ENCODE peak calls at places on chromosomes 7 and 10, in six cellular contexts. V, A, C, W, N and I are unnamed samples.

GRCh38 chr7:116588225-116588624 is 63.4 kb downstream of the CAV1 start:
- DNase-seq in V (no peak), A (no peak), C (no peak), W (no peak), N (no peak), I (no peak)

GRCh38 chr7:159116581-159117339 is 27.9 kb downstream of the VIPR2 start:
- DNase-seq in V (no peak), A (no peak), C (no peak), W (no peak), N (no peak), I (no peak)

GRCh38 chr10:77698267-77698932 is 60.8 kb upstream of the KCNMA1 start:
- DNase-seq in V (no peak), A (no peak), C (no peak), W (no peak), N (no peak), I (no peak)

GRCh38 chr10:47323636-47324299 is 1.5 kb downstream of the GDF2 start:
- DNase-seq in V (no peak), A (no peak), C (no peak), W (no peak), N (no peak), I (no peak)

GRCh38 chr10:67837519-67838314 is at the start of gene DNAJC12:
- DNase-seq in V (peak), A (peak), C (no peak), W (peak), N (no peak), I (no peak)

GRCh38 chr7:2601907-2602735 is 29.7 kb upstream of the TTYH3 start:
- DNase-seq in V (no peak), A (no peak), C (no peak), W (no peak), N (no peak), I (no peak)

GRCh38 chr10:79488303-79488702 is 24.0 kb upstream of the EIF5AL1 start:
- DNase-seq in V (peak), A (no peak), C (no peak), W (no peak), N (no peak), I (peak)

GRCh38 chr10:6336013-6336412 is 133.3 kb downstream of the PFKFB3 start:
- DNase-seq in V (no peak), A (no peak), C (no peak), W (no peak), N (no peak), I (no peak)

GRCh38 chr10:59098811-59099452 is 77.5 kb upstream of the PHYHIPL start:
- DNase-seq in V (no peak), A (no peak), C (no peak), W (no peak), N (no peak), I (no peak)

GRCh38 chr10:23172846-23173548 is 19.1 kb upstream of the PTF1A start:
- DNase-seq in V (no peak), A (no peak), C (no peak), W (no peak), N (no peak), I (no peak)

GRCh38 chr7:102404005-102404861 is 8.1 kb downstream of the PRKRIP1 start:
- DNase-seq in V (peak), A (peak), C (no peak), W (peak), N (no peak), I (peak)

GRCh38 chr7:43630466-43630865 is 47.6 kb downstream of the STK17A start:
- DNase-seq in V (no peak), A (no peak), C (no peak), W (no peak), N (no peak), I (no peak)

GRCh38 chr10:21020545-21020944 is 123.4 kb upstream of the NEBL start:
- DNase-seq in V (peak), A (peak), C (peak), W (peak), N (peak), I (peak)

GRCh38 chr10:119409906-119410305 is 132.6 kb downstream of the RGS10 start:
- DNase-seq in V (no peak), A (peak), C (no peak), W (no peak), N (no peak), I (no peak)

GRCh38 chr7:742791-743190 is 15.7 kb upstream of the PRKAR1B start:
- DNase-seq in V (no peak), A (no peak), C (no peak), W (peak), N (no peak), I (no peak)

GRCh38 chr7:47093254-47093798 is 488.6 kb downstream of the TNS3 start:
- DNase-seq in V (no peak), A (no peak), C (no peak), W (no peak), N (no peak), I (no peak)

GRCh38 chr10:98664329-98665042 is 217.8 kb upstream of the HPS1 start:
- DNase-seq in V (peak), A (peak), C (peak), W (peak), N (no peak), I (peak)

GRCh38 chr7:11212080-11212711 is 238.5 kb downstream of the PHF14 start:
- DNase-seq in V (peak), A (peak), C (peak), W (peak), N (no peak), I (peak)

GRCh38 chr7:84450802-84451201 is 256.2 kb upstream of the SEMA3A start:
- DNase-seq in V (no peak), A (no peak), C (no peak), W (no peak), N (no peak), I (no peak)

GRCh38 chr10:76866841-76867586 is 770.6 kb downstream of the KCNMA1 start:
- DNase-seq in V (no peak), A (no peak), C (no peak), W (no peak), N (no peak), I (no peak)

GRCh38 chr7:121494531-121494930 is 98.4 kb upstream of the FAM3C start:
- DNase-seq in V (no peak), A (no peak), C (no peak), W (no peak), N (no peak), I (no peak)

GRCh38 chr7:18877874-18878273 is 239.6 kb downstream of the TWIST1 start:
- DNase-seq in V (no peak), A (no peak), C (no peak), W (no peak), N (no peak), I (no peak)

GRCh38 chr7:18874875-18875274 is 242.6 kb downstream of the TWIST1 start:
- DNase-seq in V (no peak), A (no peak), C (no peak), W (no peak), N (no peak), I (no peak)

GRCh38 chr7:18872344-18872743 is 245.1 kb downstream of the TWIST1 start:
- DNase-seq in V (no peak), A (no peak), C (no peak), W (no peak), N (no peak), I (no peak)

GRCh38 chr7:18873674-18874341 is 243.6 kb downstream of the TWIST1 start:
- DNase-seq in V (no peak), A (no peak), C (no peak), W (no peak), N (peak), I (peak)
- TF ChIP-seq ZNF274 in V (no peak), A (no peak), C (no peak), W (no peak), N (no peak), I (no peak)

GRCh38 chr10:132994811-132995210 is 52.4 kb upstream of the CFAP46 start:
- DNase-seq in V (no peak), A (no peak), C (no peak), W (no peak), N (no peak), I (no peak)
- H3K4me3 ChIP-seq in V (no peak), A (no peak), C (no peak), W (no peak), N (no peak), I (no peak)

GRCh38 chr10:102752266-102752930 is 8.7 kb downstream of the WBP1L start:
- DNase-seq in V (no peak), A (peak), C (no peak), W (no peak), N (no peak), I (no peak)
- TF ChIP-seq ZNF274 in V (no peak), A (no peak), C (no peak), W (no peak), N (no peak), I (no peak)

GRCh38 chr10:49397036-49397999 is 1.4 kb upstream of the DRGX start:
- DNase-seq in V (no peak), A (no peak), C (no peak), W (no peak), N (no peak), I (no peak)

GRCh38 chr10:49398986-49399385 is 3.1 kb upstream of the DRGX start:
- DNase-seq in V (no peak), A (no peak), C (no peak), W (no peak), N (no peak), I (no peak)

GRCh38 chr10:49396666-49396999 is 744 bp upstream of the DRGX start:
- DNase-seq in V (no peak), A (no peak), C (no peak), W (no peak), N (no peak), I (no peak)

GRCh38 chr10:49400365-49400764 is 4.5 kb upstream of the DRGX start:
- DNase-seq in V (no peak), A (no peak), C (no peak), W (no peak), N (no peak), I (no peak)

GRCh38 chr10:49398000-49398861 is 2.3 kb upstream of the DRGX start:
- DNase-seq in V (no peak), A (no peak), C (no peak), W (peak), N (no peak), I (peak)
- H3K4me3 ChIP-seq in V (no peak), A (no peak), C (no peak), W (no peak), N (peak), I (peak)

DNA sequence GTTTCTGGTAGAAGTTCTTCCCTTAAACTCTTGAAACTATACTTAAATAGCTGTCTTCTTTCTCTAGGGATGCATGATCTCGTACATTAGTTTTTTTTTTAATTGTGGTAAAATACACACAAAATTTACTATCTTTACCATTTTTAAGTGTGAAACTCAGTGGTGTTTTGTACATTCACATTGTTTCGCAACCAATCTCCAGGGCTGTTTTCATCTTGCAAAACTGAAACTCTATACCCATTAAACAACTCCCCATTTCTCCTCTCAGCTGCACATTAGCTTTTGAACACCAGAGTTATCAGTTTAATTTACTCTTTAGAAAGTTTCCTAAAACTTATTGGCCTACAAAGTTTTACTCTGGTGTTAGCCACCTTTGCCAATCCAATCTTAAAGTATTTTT is 45.5 kb upstream of the PRKAR2B start:
- DNase-seq in V (no peak), A (no peak), C (no peak), W (no peak), N (no peak), I (no peak)
- TF ChIP-seq ZNF274 in V (no peak), A (no peak), C (no peak), W (no peak), N (no peak), I (no peak)

GRCh38 chr7:5354460-5355279 is 69.0 kb downstream of the TNRC18 start:
- DNase-seq in V (no peak), A (no peak), C (no peak), W (no peak), N (no peak), I (no peak)
- H3K4me3 ChIP-seq in V (no peak), A (no peak), C (no peak), W (no peak), N (no peak), I (no peak)

GRCh38 chr10:124000792-124001201 is 92.6 kb downstream of the CHST15 start:
- DNase-seq in V (no peak), A (no peak), C (no peak), W (no peak), N (no peak), I (no peak)

GRCh38 chr10:124002391-124003069 is 90.9 kb downstream of the CHST15 start:
- DNase-seq in V (no peak), A (no peak), C (no peak), W (no peak), N (no peak), I (no peak)

GRCh38 chr10:124003070-124003419 is 90.4 kb downstream of the CHST15 start:
- DNase-seq in V (no peak), A (no peak), C (no peak), W (no peak), N (no peak), I (no peak)

GRCh38 chr10:123999956-124000615 is 93.3 kb downstream of the CHST15 start:
- DNase-seq in V (no peak), A (no peak), C (no peak), W (no peak), N (no peak), I (no peak)

GRCh38 chr10:124001391-124002260 is 91.8 kb downstream of the CHST15 start:
- DNase-seq in V (no peak), A (no peak), C (no peak), W (no peak), N (no peak), I (no peak)
- TF ChIP-seq ZNF274 in V (no peak), A (no peak), C (no peak), W (no peak), N (no peak), I (no peak)

DNA sequence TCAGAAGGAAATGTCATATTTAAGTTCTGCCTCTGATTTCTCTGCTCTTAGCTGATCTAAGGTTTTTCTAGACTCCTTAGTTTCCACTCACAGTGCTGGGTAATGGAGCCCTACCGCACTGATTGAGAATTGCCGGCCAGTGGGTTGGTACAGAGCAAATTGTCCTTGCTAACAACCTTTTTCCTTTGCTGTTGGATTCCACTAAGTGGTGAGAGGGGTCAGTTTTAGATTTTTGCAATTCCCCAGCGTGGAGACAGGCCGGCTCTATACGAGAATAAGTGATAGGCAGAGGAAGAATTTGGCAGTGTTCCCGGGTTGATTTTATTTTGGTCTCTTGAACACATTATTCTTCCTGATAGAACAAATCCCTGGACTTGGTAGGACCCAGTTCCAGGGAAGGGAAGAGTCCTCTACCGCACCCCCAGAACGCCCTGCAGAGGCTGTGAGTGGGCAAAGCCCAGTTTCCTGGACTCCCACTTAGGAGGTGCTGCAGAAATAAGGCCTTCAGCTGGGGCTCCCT is 2.9 kb upstream of the NRP1 start:
- DNase-seq in V (no peak), A (no peak), C (no peak), W (no peak), N (no peak), I (no peak)
- H3K4me3 ChIP-seq in V (no peak), A (peak), C (no peak), W (no peak), N (peak), I (peak)

DNA sequence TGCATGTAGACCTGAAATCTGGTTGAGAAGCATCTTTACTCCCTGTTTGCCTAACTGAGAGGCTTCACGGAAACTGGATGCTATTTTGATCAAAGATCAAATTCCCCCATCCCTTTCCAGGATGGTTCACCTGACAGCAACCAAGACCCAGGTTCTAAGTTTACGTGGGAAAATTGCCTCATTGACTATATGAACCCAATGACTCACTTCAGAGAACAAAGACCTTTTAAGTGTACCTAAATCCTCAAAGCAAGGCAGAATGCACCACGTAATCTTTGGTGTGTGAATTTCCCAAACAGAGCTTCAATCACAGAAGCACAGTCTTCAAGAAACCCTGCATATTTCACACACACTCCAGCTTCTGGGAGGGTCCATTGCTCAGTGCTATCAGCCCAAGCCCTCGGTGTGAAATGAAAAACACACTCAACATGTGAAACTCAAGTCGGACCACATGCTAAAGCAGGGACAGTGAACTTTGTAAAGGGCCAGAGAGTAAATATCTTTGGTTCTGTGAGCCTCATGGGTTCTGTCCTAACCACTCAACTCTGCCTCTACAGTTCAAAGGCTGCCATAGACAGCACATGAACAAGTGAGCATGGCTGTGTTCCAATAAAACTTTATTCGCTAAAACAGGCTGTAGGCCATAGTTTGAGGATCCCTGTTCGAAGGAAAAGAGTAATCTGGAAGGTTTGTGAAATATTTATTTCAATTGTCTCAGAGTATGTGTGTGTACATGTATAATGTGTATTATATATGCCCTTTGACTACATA is 275.6 kb upstream of the FOXK1 start:
- DNase-seq in V (no peak), A (peak), C (no peak), W (no peak), N (no peak), I (no peak)
- TF ChIP-seq ZNF274 in V (no peak), A (no peak), C (no peak), W (no peak), N (no peak), I (no peak)

GRCh38 chr7:137386966-137387365 is 43.4 kb upstream of the PTN start:
- DNase-seq in V (no peak), A (no peak), C (no peak), W (no peak), N (no peak), I (no peak)
- H3K4me3 ChIP-seq in V (no peak), A (no peak), C (no peak), W (no peak), N (no peak), I (no peak)